ENCODE peak calls at places on chromosomes 12 and 14, in nine cellular contexts. One of them, this sample, is unnamed.

GRCh38 chr14:105908481-105908911 is 382.1 kb downstream of the TMEM121 start:
- DNase-seq in neural crest cell: no peak
- DNase-seq in stomach: no peak
- DNase-seq in adrenal gland: no peak
- DNase-seq in activated CD4-positive, alpha-beta T cell treated with anti-CD3 and anti-CD28 coated beads, Interleukin-2, amount 50 U/mL, for 48 hours: no peak
- DNase-seq in epithelial cell of prostate: no peak
- DNase-seq in heart right ventricle: no peak
- DNase-seq in B cell: peak; percentile 29
- DNase-seq in NCI-H510A treated with DMSO at 0.1 percent for 48 hours: no peak
- DNase-seq in this sample: no peak

GRCh38 chr14:69077841-69078240 is 75.1 kb downstream of the DCAF5 start:
- DNase-seq in NCI-H510A treated with DMSO at 0.1 percent for 48 hours: no peak
- DNase-seq in epithelial cell of prostate: peak; percentile 43
- DNase-seq in adrenal gland: no peak
- DNase-seq in activated CD4-positive, alpha-beta T cell treated with anti-CD3 and anti-CD28 coated beads, Interleukin-2, amount 50 U/mL, for 48 hours: no peak
- DNase-seq in stomach: no peak
- DNase-seq in heart right ventricle: no peak
- DNase-seq in neural crest cell: no peak
- DNase-seq in B cell: no peak
- DNase-seq in this sample: no peak

GRCh38 chr14:63203618-63204406 is 431 bp upstream of the RHOJ start:
- DNase-seq in heart right ventricle: peak; percentile 60
- DNase-seq in NCI-H510A treated with DMSO at 0.1 percent for 48 hours: peak; percentile 38
- DNase-seq in activated CD4-positive, alpha-beta T cell treated with anti-CD3 and anti-CD28 coated beads, Interleukin-2, amount 50 U/mL, for 48 hours: no peak
- DNase-seq in epithelial cell of prostate: no peak
- DNase-seq in B cell: no peak
- DNase-seq in stomach: peak; percentile 47
- DNase-seq in neural crest cell: peak; percentile 55
- DNase-seq in adrenal gland: peak; percentile 43
- DNase-seq in this sample: peak; percentile 86

GRCh38 chr12:84698576-84699333 is 213.8 kb downstream of the SLC6A15 start:
- DNase-seq in B cell: no peak
- DNase-seq in heart right ventricle: no peak
- DNase-seq in stomach: no peak
- DNase-seq in NCI-H510A treated with DMSO at 0.1 percent for 48 hours: no peak
- DNase-seq in neural crest cell: no peak
- DNase-seq in adrenal gland: no peak
- DNase-seq in epithelial cell of prostate: no peak
- DNase-seq in activated CD4-positive, alpha-beta T cell treated with anti-CD3 and anti-CD28 coated beads, Interleukin-2, amount 50 U/mL, for 48 hours: no peak
- DNase-seq in this sample: no peak

GRCh38 chr12:52757449-52758176 is 19.5 kb downstream of the KRT76 start:
- DNase-seq in heart right ventricle: no peak
- DNase-seq in adrenal gland: no peak
- DNase-seq in activated CD4-positive, alpha-beta T cell treated with anti-CD3 and anti-CD28 coated beads, Interleukin-2, amount 50 U/mL, for 48 hours: no peak
- DNase-seq in neural crest cell: no peak
- DNase-seq in epithelial cell of prostate: no peak
- DNase-seq in B cell: no peak
- DNase-seq in stomach: no peak
- DNase-seq in NCI-H510A treated with DMSO at 0.1 percent for 48 hours: no peak
- DNase-seq in this sample: no peak

GRCh38 chr14:92733007-92733406 is 15.4 kb downstream of the LGMN start:
- DNase-seq in NCI-H510A treated with DMSO at 0.1 percent for 48 hours: no peak
- DNase-seq in stomach: no peak
- DNase-seq in heart right ventricle: no peak
- DNase-seq in adrenal gland: no peak
- DNase-seq in neural crest cell: no peak
- DNase-seq in B cell: no peak
- DNase-seq in epithelial cell of prostate: no peak
- DNase-seq in activated CD4-positive, alpha-beta T cell treated with anti-CD3 and anti-CD28 coated beads, Interleukin-2, amount 50 U/mL, for 48 hours: no peak
- DNase-seq in this sample: no peak

GRCh38 chr14:34874386-34875030 is 652 bp downstream of the BAZ1A start:
- DNase-seq in stomach: peak; percentile 52
- DNase-seq in NCI-H510A treated with DMSO at 0.1 percent for 48 hours: peak; percentile 78
- DNase-seq in heart right ventricle: peak; percentile 42
- DNase-seq in activated CD4-positive, alpha-beta T cell treated with anti-CD3 and anti-CD28 coated beads, Interleukin-2, amount 50 U/mL, for 48 hours: peak; percentile 66
- DNase-seq in epithelial cell of prostate: no peak
- DNase-seq in neural crest cell: peak; percentile 50
- DNase-seq in adrenal gland: peak; percentile 58
- DNase-seq in B cell: peak; percentile 72
- DNase-seq in this sample: peak; percentile 75

GRCh38 chr12:46240436-46240835 is 28.4 kb downstream of the SLC38A1 start:
- DNase-seq in adrenal gland: no peak
- DNase-seq in epithelial cell of prostate: no peak
- DNase-seq in heart right ventricle: no peak
- DNase-seq in stomach: no peak
- DNase-seq in B cell: no peak
- DNase-seq in activated CD4-positive, alpha-beta T cell treated with anti-CD3 and anti-CD28 coated beads, Interleukin-2, amount 50 U/mL, for 48 hours: no peak
- DNase-seq in neural crest cell: no peak
- DNase-seq in NCI-H510A treated with DMSO at 0.1 percent for 48 hours: no peak
- DNase-seq in this sample: no peak

GRCh38 chr14:61566537-61567225 is 128.6 kb upstream of the HIF1A start:
- DNase-seq in NCI-H510A treated with DMSO at 0.1 percent for 48 hours: no peak
- DNase-seq in stomach: no peak
- DNase-seq in adrenal gland: no peak
- DNase-seq in B cell: no peak
- DNase-seq in activated CD4-positive, alpha-beta T cell treated with anti-CD3 and anti-CD28 coated beads, Interleukin-2, amount 50 U/mL, for 48 hours: no peak
- DNase-seq in epithelial cell of prostate: no peak
- DNase-seq in neural crest cell: no peak
- DNase-seq in heart right ventricle: no peak
- DNase-seq in this sample: no peak

GRCh38 chr12:100375023-100375737 is 18.3 kb downstream of the SLC17A8 start:
- DNase-seq in heart right ventricle: peak; percentile 71
- DNase-seq in NCI-H510A treated with DMSO at 0.1 percent for 48 hours: peak; percentile 60
- DNase-seq in epithelial cell of prostate: no peak
- DNase-seq in B cell: no peak
- DNase-seq in adrenal gland: no peak
- DNase-seq in stomach: peak; percentile 48
- DNase-seq in neural crest cell: no peak
- DNase-seq in activated CD4-positive, alpha-beta T cell treated with anti-CD3 and anti-CD28 coated beads, Interleukin-2, amount 50 U/mL, for 48 hours: no peak
- DNase-seq in this sample: no peak

GRCh38 chr12:89525824-89526770 is at the start of gene POC1B:
- DNase-seq in stomach: peak; percentile 80
- DNase-seq in B cell: peak; percentile 78
- DNase-seq in neural crest cell: peak; percentile 69
- DNase-seq in adrenal gland: peak; percentile 76
- DNase-seq in epithelial cell of prostate: no peak
- DNase-seq in activated CD4-positive, alpha-beta T cell treated with anti-CD3 and anti-CD28 coated beads, Interleukin-2, amount 50 U/mL, for 48 hours: peak; percentile 85
- DNase-seq in heart right ventricle: peak; percentile 80
- DNase-seq in NCI-H510A treated with DMSO at 0.1 percent for 48 hours: peak; percentile 82
- DNase-seq in this sample: peak; percentile 80

GRCh38 chr12:94062796-94063635 is 85.4 kb upstream of the PLXNC1 start:
- DNase-seq in neural crest cell: no peak
- DNase-seq in heart right ventricle: no peak
- DNase-seq in NCI-H510A treated with DMSO at 0.1 percent for 48 hours: no peak
- DNase-seq in B cell: no peak
- DNase-seq in adrenal gland: no peak
- DNase-seq in stomach: peak; percentile 28
- DNase-seq in activated CD4-positive, alpha-beta T cell treated with anti-CD3 and anti-CD28 coated beads, Interleukin-2, amount 50 U/mL, for 48 hours: no peak
- DNase-seq in epithelial cell of prostate: no peak
- DNase-seq in this sample: no peak

GRCh38 chr14:91520138-91520537 is 10.0 kb upstream of the PPP4R3A start:
- DNase-seq in activated CD4-positive, alpha-beta T cell treated with anti-CD3 and anti-CD28 coated beads, Interleukin-2, amount 50 U/mL, for 48 hours: no peak
- DNase-seq in NCI-H510A treated with DMSO at 0.1 percent for 48 hours: no peak
- DNase-seq in neural crest cell: no peak
- DNase-seq in B cell: no peak
- DNase-seq in adrenal gland: no peak
- DNase-seq in epithelial cell of prostate: no peak
- DNase-seq in stomach: no peak
- DNase-seq in heart right ventricle: no peak
- DNase-seq in this sample: no peak

GRCh38 chr12:88585054-88585453 is 4.8 kb upstream of the KITLG start:
- DNase-seq in heart right ventricle: no peak
- DNase-seq in adrenal gland: no peak
- DNase-seq in neural crest cell: no peak
- DNase-seq in B cell: no peak
- DNase-seq in NCI-H510A treated with DMSO at 0.1 percent for 48 hours: no peak
- DNase-seq in activated CD4-positive, alpha-beta T cell treated with anti-CD3 and anti-CD28 coated beads, Interleukin-2, amount 50 U/mL, for 48 hours: no peak
- DNase-seq in epithelial cell of prostate: no peak
- DNase-seq in stomach: no peak
- DNase-seq in this sample: no peak

GRCh38 chr12:113555226-113555625 is 83.6 kb upstream of the LHX5 start:
- DNase-seq in epithelial cell of prostate: no peak
- DNase-seq in heart right ventricle: no peak
- DNase-seq in B cell: no peak
- DNase-seq in neural crest cell: no peak
- DNase-seq in stomach: no peak
- DNase-seq in NCI-H510A treated with DMSO at 0.1 percent for 48 hours: no peak
- DNase-seq in adrenal gland: no peak
- DNase-seq in activated CD4-positive, alpha-beta T cell treated with anti-CD3 and anti-CD28 coated beads, Interleukin-2, amount 50 U/mL, for 48 hours: no peak
- DNase-seq in this sample: no peak